ENCODE peak calls at places on chromosomes 12 and 14, in ten cellular contexts. D, E, W, B, T, N, V, Q, O and I are unnamed samples.

GRCh38 chr14:68576031-68576430 is 216.8 kb downstream of the ZFP36L1 start:
- DNase-seq in N (no peak), Q (peak), E (no peak), O (no peak), D (no peak), B (no peak), T (no peak), V (no peak), W (no peak), I (no peak)

GRCh38 chr14:64200170-64200569 is 94.0 kb downstream of the ESR2 start:
- DNase-seq in W (no peak), V (no peak), B (no peak), N (no peak), Q (no peak), T (peak), E (no peak), D (no peak), O (no peak), I (no peak)

GRCh38 chr12:106416273-106416672 is 58.7 kb downstream of the POLR3B start:
- DNase-seq in B (no peak), E (no peak), O (no peak), Q (peak), V (no peak), D (no peak), N (no peak), T (no peak), W (no peak), I (no peak)

GRCh38 chr14:75976838-75977237 is 5.0 kb downstream of the TGFB3 start:
- DNase-seq in W (no peak), O (no peak), V (no peak), E (no peak), N (no peak), T (no peak), D (no peak), B (no peak), Q (no peak), I (no peak)

GRCh38 chr12:112881602-112882001 is 25.2 kb upstream of the OAS1 start:
- DNase-seq in O (peak), V (no peak), Q (no peak), D (no peak), B (no peak), W (no peak), N (no peak), T (no peak), E (no peak), I (no peak)

GRCh38 chr14:70886421-70887206 is 20.6 kb upstream of the PCNX1 start:
- DNase-seq in B (no peak), W (no peak), E (no peak), T (no peak), V (no peak), O (no peak), N (no peak), Q (no peak), D (no peak), I (no peak)

GRCh38 chr12:84950971-84951546 is 38.5 kb upstream of the SLC6A15 start:
- DNase-seq in N (no peak), T (no peak), O (no peak), V (no peak), E (no peak), Q (no peak), D (no peak), W (no peak), B (no peak), I (no peak)

GRCh38 chr14:23112359-23113178 is 6.5 kb downstream of the CEBPE start:
- DNase-seq in D (no peak), Q (no peak), T (no peak), B (no peak), O (peak), N (no peak), W (no peak), E (no peak), V (no peak), I (no peak)

GRCh38 chr14:61503167-61503801 is 181.9 kb downstream of the PRKCH start:
- DNase-seq in B (peak), V (no peak), W (no peak), E (no peak), N (no peak), D (no peak), Q (no peak), O (no peak), T (no peak), I (no peak)

GRCh38 chr14:81436296-81437138 is 36.4 kb upstream of the STON2 start:
- DNase-seq in W (no peak), D (peak), B (peak), O (peak), T (peak), E (no peak), Q (peak), V (peak), N (peak), I (peak)